ENCODE peak calls at places on chromosomes 7 and 10, in four cellular contexts. B, O, N and R are unnamed samples. For H3K4me1, the result is how much of the 10 kb centered on the place peaks cover.

GRCh38 chr10:24851595-24851994 is 100.8 kb downstream of the PRTFDC1 start:
- DNase-seq in O (no peak), B (no peak), N (peak), R (no peak)

GRCh38 chr10:76342996-76343395 is 911.6 kb downstream of the LRMDA start:
- DNase-seq in O (no peak), B (no peak), N (no peak), R (no peak)

GRCh38 chr7:2802082-2802481 is 42.0 kb downstream of the GNA12 start:
- DNase-seq in N (peak), O (no peak), B (no peak), R (no peak)

GRCh38 chr10:93062499-93063216 is 2.1 kb downstream of the CYP26C1 start:
- DNase-seq in N (peak), B (no peak), O (no peak), R (peak)

GRCh38 chr7:11412036-11412435 is 420.0 kb downstream of the THSD7A start:
- DNase-seq in B (no peak), N (no peak), O (no peak), R (no peak)

GRCh38 chr7:16609842-16610450 is 35.6 kb downstream of the ANKMY2 start:
- DNase-seq in B (no peak), N (no peak), O (no peak), R (no peak)

GRCh38 chr10:83983578-83984255 is 155.6 kb upstream of the GHITM start:
- DNase-seq in N (no peak), B (no peak), O (no peak), R (no peak)

GRCh38 chr7:72112530-72112929 is 299.6 kb downstream of the CALN1 start:
- DNase-seq in N (no peak), O (no peak), B (no peak), R (no peak)

GRCh38 chr7:48154792-48155413 is 16.4 kb upstream of the ABCA13 start:
- DNase-seq in N (peak), O (no peak), B (no peak), R (peak)

GRCh38 chr10:32028710-32029109 is 27.5 kb downstream of the KIF5B start:
- DNase-seq in B (no peak), O (no peak), N (no peak), R (no peak)

GRCh38 chr10:5615263-5615820 is 51.1 kb downstream of the ASB13 start:
- DNase-seq in N (no peak), O (no peak), B (no peak), R (no peak)

GRCh38 chr10:43923328-43923727 is 274.6 kb upstream of the ZNF32 start:
- DNase-seq in O (no peak), B (no peak), N (no peak), R (no peak)

GRCh38 chr10:3961082-3961481 is 176.1 kb upstream of the KLF6 start:
- DNase-seq in N (no peak), B (no peak), O (no peak), R (no peak)

GRCh38 chr10:110350812-110351211 is 46.1 kb upstream of the SMNDC1 start:
- DNase-seq in N (peak), B (no peak), O (no peak), R (no peak)

GRCh38 chr7:132422502-132423101 is 153.7 kb downstream of the PLXNA4 start:
- DNase-seq in N (no peak), B (no peak), O (no peak), R (no peak)

GRCh38 chr10:124997791-124998623 is 56.1 kb downstream of the ZRANB1 start:
- DNase-seq in N (no peak), O (peak), B (no peak), R (peak)

GRCh38 chr7:2786607-2787116 is 57.4 kb downstream of the GNA12 start:
- DNase-seq in O (no peak), B (no peak), N (no peak), R (no peak)

GRCh38 chr7:4725014-4725951 is 43.2 kb downstream of the FOXK1 start:
- DNase-seq in N (peak), B (peak), O (peak), R (peak)

GRCh38 chr7:112550468-112551060 is 69.8 kb downstream of the LSMEM1 start:
- DNase-seq in B (peak), O (no peak), N (peak), R (no peak)

GRCh38 chr10:33410096-33410859 is 75.8 kb upstream of the NRP1 start:
- DNase-seq in O (no peak), N (peak), B (no peak), R (no peak)

GRCh38 chr10:29731760-29732159 is 97.0 kb upstream of the SVIL start:
- DNase-seq in N (no peak), B (no peak), O (no peak), R (peak)

GRCh38 chr10:51932530-51932929 is 233.1 kb upstream of the CSTF2T start:
- DNase-seq in N (no peak), B (no peak), O (no peak), R (no peak)

GRCh38 chr10:84511106-84511505 is 182.7 kb downstream of the CCSER2 start:
- DNase-seq in N (peak), O (no peak), B (no peak), R (no peak)

GRCh38 chr7:94431620-94432295 is 37.1 kb downstream of the COL1A2 start:
- DNase-seq in B (no peak), N (peak), O (no peak), R (no peak)

GRCh38 chr10:43109671-43110249 is 28.5 kb upstream of the CSGALNACT2 start:
- DNase-seq in O (no peak), B (no peak), N (no peak), R (no peak)

GRCh38 chr10:132539431-132539839 is 1.8 kb downstream of the INPP5A start:
- DNase-seq in O (peak), B (no peak), N (no peak), R (no peak)

GRCh38 chr10:78623577-78624215 is 445.1 kb upstream of the ZMIZ1 start:
- DNase-seq in N (peak), B (no peak), O (no peak), R (no peak)

GRCh38 chr7:74418076-74418475 is 35.6 kb upstream of the GTF2IRD1 start:
- DNase-seq in O (no peak), N (no peak), B (no peak), R (no peak)

GRCh38 chr7:18666107-18666728 is 170.7 kb downstream of the HDAC9 start:
- DNase-seq in N (peak), B (peak), O (peak), R (peak)

DNA sequence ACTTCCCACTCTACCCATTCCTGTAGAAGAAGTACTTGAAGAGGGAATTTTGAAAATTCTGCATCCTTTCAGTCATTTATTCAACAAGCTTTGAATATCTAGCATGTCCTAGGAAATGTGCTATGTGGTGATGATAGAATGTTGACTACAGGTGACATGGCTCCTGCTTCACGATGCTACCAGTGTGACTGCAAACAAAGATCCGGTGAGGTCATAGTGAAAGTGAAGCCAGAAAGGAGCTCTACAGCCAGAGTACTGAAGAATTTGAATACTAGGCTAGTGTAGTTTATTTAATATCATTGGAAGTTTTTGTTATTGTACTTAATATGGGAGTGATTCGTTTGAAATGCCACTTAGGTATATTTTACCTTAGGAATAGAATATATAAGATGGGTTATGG is 348.1 kb downstream of the TFEC start:
- DNase-seq in N (no peak), O (no peak), B (no peak), R (no peak)
- H3K4me1 ChIP-seq in N (under half), O (under half), B (under half), R (under half)

DNA sequence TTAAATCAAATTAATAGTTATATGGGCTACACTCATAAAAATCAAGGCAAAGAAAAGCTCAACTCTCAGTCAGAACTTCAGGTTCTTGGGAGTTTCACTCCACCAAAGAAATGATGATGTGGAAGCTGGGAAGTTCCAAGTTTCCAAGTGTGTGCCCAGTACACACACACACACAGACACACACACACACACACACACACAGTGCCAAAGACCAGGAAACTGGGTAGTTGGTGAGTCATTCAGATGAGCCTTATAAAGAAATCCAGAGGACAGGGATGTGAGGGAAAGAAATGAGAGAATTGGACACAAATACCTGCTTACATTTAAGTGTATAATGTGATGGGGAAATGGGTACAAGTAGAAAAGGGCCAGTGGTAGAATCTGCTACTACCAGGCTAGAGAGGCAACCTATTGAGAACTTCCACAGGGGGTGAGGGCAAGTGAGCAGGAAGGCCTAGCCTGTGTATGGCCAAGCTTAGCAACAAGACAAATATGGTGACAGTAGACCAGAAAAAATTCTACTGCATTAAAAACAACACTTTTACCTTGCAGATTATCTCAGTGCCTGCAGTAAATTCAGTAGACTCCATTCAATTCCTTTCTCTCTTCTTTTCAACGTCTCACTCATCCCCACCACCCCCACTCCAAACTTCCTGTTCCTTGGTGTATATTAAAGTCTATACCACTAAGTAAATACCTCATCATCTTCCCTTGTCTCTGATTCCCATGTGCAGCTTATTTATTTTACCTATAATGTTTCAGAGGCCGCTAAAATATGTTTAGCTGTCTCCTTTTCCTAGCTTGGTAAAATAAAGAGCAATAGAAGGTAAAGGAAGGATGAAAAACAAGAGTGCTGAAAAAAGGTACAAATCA is 95.0 kb downstream of the CABCOCO1 start:
- DNase-seq in O (no peak), B (no peak), N (peak), R (no peak)
- H3K4me3 ChIP-seq in O (no peak), B (no peak), N (no peak), R (no peak)

GRCh38 chr10:62894156-62894555 is 78.0 kb upstream of the EGR2 start:
- DNase-seq in O (no peak), N (no peak), B (no peak), R (no peak)
- H3K4me1 ChIP-seq in O (under half), N (under half), B (under half), R (under half)

DNA sequence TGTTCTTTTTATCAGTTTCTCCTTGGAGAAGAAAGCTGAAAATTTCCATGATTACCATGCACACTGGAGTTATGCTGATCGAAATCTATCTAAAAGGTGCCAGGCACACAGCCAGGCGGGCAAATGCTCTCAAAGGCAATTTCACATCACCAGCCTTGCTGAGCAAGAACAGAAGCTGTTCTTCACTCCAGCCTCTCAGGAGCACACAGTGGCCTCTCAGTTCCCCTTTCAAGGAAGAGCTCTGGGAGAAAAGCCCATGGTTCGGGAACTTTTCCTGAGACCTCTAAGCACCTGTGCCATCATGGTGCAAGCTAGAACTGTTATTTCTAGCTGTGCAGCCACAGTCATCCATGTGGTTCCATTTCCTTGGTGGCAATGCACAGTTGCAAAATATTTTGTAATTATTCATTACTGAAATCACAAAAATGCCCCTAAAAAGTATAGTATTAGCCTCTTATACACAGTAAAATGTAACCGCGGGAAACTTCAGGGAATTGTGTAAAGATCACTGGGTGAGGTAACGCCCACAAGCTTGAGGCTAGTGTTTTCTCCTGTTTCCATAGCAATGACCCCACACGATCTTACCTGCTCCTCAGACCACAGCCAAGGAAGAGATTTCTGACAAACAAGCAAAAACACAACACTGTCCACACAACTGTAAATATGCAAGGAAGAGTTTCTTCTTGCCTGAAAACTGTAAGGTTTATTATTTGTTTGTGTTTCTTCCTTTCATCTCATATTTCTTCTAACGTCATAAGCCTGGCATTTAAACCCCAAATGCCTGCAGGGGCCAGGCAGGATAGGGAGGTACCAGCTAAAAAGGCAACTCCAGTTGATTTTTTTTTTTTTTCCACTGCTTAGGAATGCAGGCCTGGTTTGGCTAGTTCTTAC is 121.2 kb downstream of the FAM107B start:
- DNase-seq in B (no peak), O (no peak), N (peak), R (no peak)
- H3K4me3 ChIP-seq in B (no peak), O (no peak), N (no peak), R (no peak)

GRCh38 chr10:48594799-48595198 is 10.1 kb downstream of the ARHGAP22 start:
- DNase-seq in N (no peak), O (no peak), B (no peak), R (no peak)

GRCh38 chr10:48594371-48594770 is 10.5 kb downstream of the ARHGAP22 start:
- DNase-seq in N (no peak), B (no peak), O (no peak), R (no peak)

GRCh38 chr10:48590945-48591344 is 13.9 kb downstream of the ARHGAP22 start:
- DNase-seq in O (no peak), N (no peak), B (no peak), R (no peak)

GRCh38 chr10:48589266-48589665 is 15.6 kb downstream of the ARHGAP22 start:
- DNase-seq in B (no peak), N (peak), O (no peak), R (no peak)

DNA sequence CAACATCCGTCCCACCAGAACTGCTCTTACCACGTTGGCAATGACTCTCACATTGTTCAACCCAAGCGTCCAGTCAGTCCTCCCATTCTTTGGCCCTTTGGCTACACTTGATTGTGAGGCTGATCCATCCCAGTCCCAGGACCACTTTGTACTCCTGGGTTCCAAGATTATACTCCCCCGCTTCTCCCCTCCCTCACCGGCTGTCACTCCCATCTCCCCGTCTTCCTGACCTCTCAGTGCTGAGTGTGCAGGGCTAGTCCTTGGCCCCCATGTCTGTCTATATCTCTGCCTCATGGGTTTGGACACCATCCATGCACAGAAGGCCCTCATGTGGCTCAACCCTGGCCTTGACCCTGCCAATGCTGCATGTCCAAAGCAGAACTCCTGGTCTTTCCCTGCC is 12.5 kb downstream of the ARHGAP22 start:
- DNase-seq in O (no peak), N (no peak), B (no peak), R (no peak)
- H3K4me1 ChIP-seq in O (under half), N (under half), B (under half), R (under half)

DNA sequence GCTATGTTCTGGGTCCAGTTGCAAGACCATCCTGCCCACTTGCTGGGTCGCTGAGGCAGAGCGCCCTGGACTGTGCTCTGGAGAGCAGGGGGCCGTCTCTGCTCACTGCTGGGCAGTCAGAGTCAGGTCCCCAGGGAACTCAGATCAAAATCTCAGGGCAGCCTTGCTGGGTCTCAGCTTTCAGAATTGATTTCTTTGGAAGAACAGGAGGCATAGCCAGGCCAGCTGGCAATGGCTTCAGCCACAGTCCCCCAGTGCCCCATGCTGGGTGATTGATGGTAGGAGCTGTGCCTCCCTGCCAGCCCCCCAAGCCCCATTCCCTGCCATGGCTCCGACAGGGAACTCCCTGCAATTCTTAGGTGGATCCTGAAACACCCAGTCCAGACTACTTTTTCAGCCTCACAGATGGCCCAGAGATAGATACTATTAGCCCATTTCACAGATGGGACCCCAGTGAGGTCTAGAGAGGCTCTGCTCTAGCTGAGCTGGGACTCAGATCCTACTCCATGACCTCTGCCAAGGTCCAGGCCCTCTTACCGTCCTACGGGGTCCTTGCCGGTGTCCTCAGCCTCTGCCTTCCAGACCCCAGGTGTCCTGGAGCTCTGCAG is 470 bp downstream of the MMRN2 start:
- DNase-seq in B (no peak), O (no peak), N (no peak), R (no peak)
- H3K4me3 ChIP-seq in B (no peak), O (peak), N (no peak), R (no peak)

DNA sequence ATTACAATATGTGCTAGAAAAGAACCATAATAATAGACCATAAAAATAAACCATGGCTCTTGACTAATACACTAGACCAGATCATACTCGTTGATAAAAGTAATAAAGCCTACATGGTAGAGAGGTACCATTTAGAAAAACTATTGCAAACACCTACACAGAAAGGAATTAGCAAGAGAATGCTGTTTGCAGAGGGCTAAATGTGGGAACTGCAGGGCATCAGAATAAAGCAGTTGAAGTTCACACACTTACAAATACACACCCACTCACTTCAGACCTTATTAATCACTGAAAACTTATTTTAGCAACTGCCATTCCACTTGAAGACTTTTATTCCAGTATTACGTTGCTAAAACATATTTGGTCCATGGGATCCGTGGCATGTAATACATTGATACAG is 72.0 kb downstream of the CREB5 start:
- DNase-seq in O (no peak), N (peak), B (no peak), R (no peak)
- H3K4me1 ChIP-seq in O (under half), N (under half), B (under half), R (under half)

DNA sequence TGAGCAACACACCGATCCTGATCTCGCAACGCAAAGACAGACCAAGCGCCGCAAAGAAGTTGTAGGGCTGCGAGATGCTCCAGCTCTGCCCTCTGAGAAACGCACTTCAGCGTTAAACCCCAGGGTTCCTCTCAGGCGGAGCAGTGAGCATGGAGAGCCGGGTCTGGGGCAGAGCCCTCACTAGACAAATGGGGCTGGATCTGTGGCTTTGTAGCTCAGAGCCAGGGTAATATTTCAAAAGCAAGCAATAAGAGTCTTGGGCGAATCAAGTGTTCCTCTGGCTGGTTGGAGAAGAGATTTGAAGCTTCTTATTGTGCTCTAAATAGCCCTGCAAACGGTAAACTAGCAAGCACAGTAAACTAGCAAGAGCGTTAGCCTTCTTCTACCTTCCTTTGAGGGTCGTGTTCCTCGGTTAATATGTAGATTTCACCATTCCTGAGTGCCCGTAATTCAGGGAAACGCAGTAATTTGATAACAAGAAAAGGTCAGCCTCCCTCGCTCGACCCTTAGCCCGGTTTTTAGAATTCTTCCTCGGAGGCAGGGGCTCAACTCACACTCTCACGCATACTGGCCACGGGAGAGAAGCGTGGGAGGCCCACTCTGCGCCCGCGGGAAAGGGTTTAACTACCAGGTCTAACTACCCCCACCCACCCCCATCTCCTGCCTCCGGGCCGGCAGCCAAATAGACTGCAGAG is 6.7 kb downstream of the SKAP2 start:
- DNase-seq in N (peak), B (no peak), O (no peak), R (peak)
- H3K4me3 ChIP-seq in N (peak), B (no peak), O (peak), R (no peak)